ENCODE peak calls at places on chromosomes 4 and X, in six cellular contexts. One of them, this sample, is unnamed.

GRCh38 chrX:87583679-87584078 is 66.1 kb downstream of the KLHL4 start:
- DNase-seq in breast epithelium: no peak
- DNase-seq in tibial nerve: no peak
- DNase-seq in uterus: no peak
- DNase-seq in ovary: no peak
- DNase-seq in CD4-positive, CD25-positive, alpha-beta regulatory T cell: peak; percentile 8
- DNase-seq in this sample: no peak

GRCh38 chr4:133555671-133556070 is 406.6 kb downstream of the PCDH10 start:
- DNase-seq in tibial nerve: no peak
- DNase-seq in ovary: no peak
- DNase-seq in breast epithelium: no peak
- DNase-seq in uterus: no peak
- DNase-seq in CD4-positive, CD25-positive, alpha-beta regulatory T cell: no peak
- DNase-seq in this sample: no peak

GRCh38 chrX:93874554-93874953 is 200.5 kb downstream of the FAM133A start:
- DNase-seq in CD4-positive, CD25-positive, alpha-beta regulatory T cell: peak; percentile 6
- DNase-seq in ovary: no peak
- DNase-seq in breast epithelium: no peak
- DNase-seq in uterus: no peak
- DNase-seq in tibial nerve: no peak
- DNase-seq in this sample: no peak

GRCh38 chr4:124804584-124804983 is 92.1 kb upstream of the ANKRD50 start:
- DNase-seq in ovary: no peak
- DNase-seq in breast epithelium: no peak
- DNase-seq in uterus: no peak
- DNase-seq in CD4-positive, CD25-positive, alpha-beta regulatory T cell: no peak
- DNase-seq in tibial nerve: no peak
- DNase-seq in this sample: no peak

GRCh38 chrX:38804481-38805293 is 3.4 kb downstream of the MID1IP1 start:
- DNase-seq in uterus: peak; percentile 20
- DNase-seq in tibial nerve: no peak
- DNase-seq in CD4-positive, CD25-positive, alpha-beta regulatory T cell: peak; percentile 52
- DNase-seq in ovary: peak; percentile 37
- DNase-seq in breast epithelium: no peak
- DNase-seq in this sample: no peak

GRCh38 chrX:118226060-118226428 is 109.4 kb upstream of the KLHL13 start:
- DNase-seq in CD4-positive, CD25-positive, alpha-beta regulatory T cell: peak; percentile 1
- DNase-seq in tibial nerve: no peak
- DNase-seq in uterus: no peak
- DNase-seq in breast epithelium: no peak
- DNase-seq in ovary: no peak
- DNase-seq in this sample: no peak

GRCh38 chrX:55187281-55187680 is 32.9 kb upstream of the PAGE5 start:
- DNase-seq in breast epithelium: no peak
- DNase-seq in CD4-positive, CD25-positive, alpha-beta regulatory T cell: no peak
- DNase-seq in tibial nerve: no peak
- DNase-seq in ovary: no peak
- DNase-seq in uterus: no peak
- DNase-seq in this sample: no peak

GRCh38 chrX:129649268-129650182 is 5.2 kb downstream of the APLN start:
- DNase-seq in uterus: no peak
- DNase-seq in ovary: no peak
- DNase-seq in tibial nerve: no peak
- DNase-seq in CD4-positive, CD25-positive, alpha-beta regulatory T cell: no peak
- DNase-seq in breast epithelium: no peak
- DNase-seq in this sample: no peak

GRCh38 chr4:7546152-7546808 is 111.5 kb upstream of the PSAPL1 start:
- DNase-seq in uterus: no peak
- DNase-seq in CD4-positive, CD25-positive, alpha-beta regulatory T cell: no peak
- DNase-seq in ovary: no peak
- DNase-seq in tibial nerve: no peak
- DNase-seq in breast epithelium: no peak
- DNase-seq in this sample: no peak

GRCh38 chr4:59869056-59869455 is 1331.1 kb upstream of the ADGRL3 start:
- DNase-seq in uterus: no peak
- DNase-seq in ovary: no peak
- DNase-seq in CD4-positive, CD25-positive, alpha-beta regulatory T cell: no peak
- DNase-seq in tibial nerve: no peak
- DNase-seq in breast epithelium: no peak
- DNase-seq in this sample: no peak

GRCh38 chrX:104987063-104987462 is 233.4 kb downstream of the TEX13A start:
- DNase-seq in CD4-positive, CD25-positive, alpha-beta regulatory T cell: no peak
- DNase-seq in ovary: no peak
- DNase-seq in tibial nerve: no peak
- DNase-seq in uterus: no peak
- DNase-seq in breast epithelium: no peak
- DNase-seq in this sample: no peak

GRCh38 chrX:38175140-38175539 is 45.5 kb downstream of the SRPX start:
- DNase-seq in breast epithelium: no peak
- DNase-seq in uterus: no peak
- DNase-seq in ovary: peak; percentile 15
- DNase-seq in CD4-positive, CD25-positive, alpha-beta regulatory T cell: no peak
- DNase-seq in tibial nerve: no peak
- DNase-seq in this sample: no peak

GRCh38 chr4:166169111-166169510 is 296.1 kb downstream of the TLL1 start:
- DNase-seq in CD4-positive, CD25-positive, alpha-beta regulatory T cell: no peak
- DNase-seq in breast epithelium: no peak
- DNase-seq in tibial nerve: no peak
- DNase-seq in uterus: no peak
- DNase-seq in ovary: no peak
- DNase-seq in this sample: no peak

GRCh38 chr4:7813674-7814073 is 126.0 kb downstream of the AFAP1 start:
- DNase-seq in CD4-positive, CD25-positive, alpha-beta regulatory T cell: no peak
- DNase-seq in breast epithelium: no peak
- DNase-seq in uterus: no peak
- DNase-seq in tibial nerve: no peak
- DNase-seq in ovary: no peak
- DNase-seq in this sample: peak; percentile 51

GRCh38 chr4:122700178-122700725 is 32.3 kb upstream of the BBS12 start:
- DNase-seq in ovary: peak; percentile 88
- DNase-seq in uterus: peak; percentile 83
- DNase-seq in tibial nerve: no peak
- DNase-seq in CD4-positive, CD25-positive, alpha-beta regulatory T cell: no peak
- DNase-seq in breast epithelium: peak; percentile 87
- DNase-seq in this sample: peak; percentile 50

GRCh38 chr4:137471895-137472294 is 60.4 kb downstream of the PCDH18 start:
- DNase-seq in ovary: no peak
- DNase-seq in breast epithelium: no peak
- DNase-seq in tibial nerve: no peak
- DNase-seq in CD4-positive, CD25-positive, alpha-beta regulatory T cell: no peak
- DNase-seq in uterus: no peak
- DNase-seq in this sample: no peak

GRCh38 chrX:38717871-38718270 is 83.4 kb upstream of the MID1IP1 start:
- DNase-seq in uterus: no peak
- DNase-seq in CD4-positive, CD25-positive, alpha-beta regulatory T cell: peak; percentile 42
- DNase-seq in breast epithelium: no peak
- DNase-seq in tibial nerve: no peak
- DNase-seq in ovary: no peak
- DNase-seq in this sample: no peak

GRCh38 chr4:140841186-140841585 is 85.0 kb upstream of the TBC1D9 start:
- DNase-seq in tibial nerve: no peak
- DNase-seq in ovary: no peak
- DNase-seq in CD4-positive, CD25-positive, alpha-beta regulatory T cell: no peak
- DNase-seq in uterus: no peak
- DNase-seq in breast epithelium: no peak
- DNase-seq in this sample: no peak

GRCh38 chr4:184313710-184314659 is 96.3 kb upstream of the ENPP6 start:
- DNase-seq in breast epithelium: no peak
- DNase-seq in tibial nerve: no peak
- DNase-seq in ovary: no peak
- DNase-seq in CD4-positive, CD25-positive, alpha-beta regulatory T cell: peak; percentile 36
- DNase-seq in uterus: no peak
- DNase-seq in this sample: no peak

GRCh38 chr4:139718833-139719232 is 53.2 kb downstream of the MGST2 start:
- DNase-seq in tibial nerve: no peak
- DNase-seq in ovary: no peak
- DNase-seq in uterus: no peak
- DNase-seq in breast epithelium: no peak
- DNase-seq in CD4-positive, CD25-positive, alpha-beta regulatory T cell: no peak
- DNase-seq in this sample: no peak

GRCh38 chrX:42219231-42219630 is 295.9 kb upstream of the CASK start:
- DNase-seq in CD4-positive, CD25-positive, alpha-beta regulatory T cell: no peak
- DNase-seq in tibial nerve: no peak
- DNase-seq in breast epithelium: no peak
- DNase-seq in ovary: no peak
- DNase-seq in uterus: no peak
- DNase-seq in this sample: no peak

GRCh38 chr4:38574559-38575333 is 89.3 kb upstream of the KLF3 start:
- DNase-seq in tibial nerve: no peak
- DNase-seq in breast epithelium: no peak
- DNase-seq in ovary: no peak
- DNase-seq in uterus: no peak
- DNase-seq in CD4-positive, CD25-positive, alpha-beta regulatory T cell: no peak
- DNase-seq in this sample: peak; percentile 81

GRCh38 chr4:93237526-93237925 is 591.0 kb upstream of the ATOH1 start:
- DNase-seq in breast epithelium: no peak
- DNase-seq in uterus: no peak
- DNase-seq in tibial nerve: no peak
- DNase-seq in ovary: no peak
- DNase-seq in CD4-positive, CD25-positive, alpha-beta regulatory T cell: no peak
- DNase-seq in this sample: no peak

GRCh38 chr4:52299120-52299519 is 248.0 kb downstream of the SPATA18 start:
- DNase-seq in uterus: no peak
- DNase-seq in breast epithelium: no peak
- DNase-seq in CD4-positive, CD25-positive, alpha-beta regulatory T cell: no peak
- DNase-seq in ovary: no peak
- DNase-seq in tibial nerve: no peak
- DNase-seq in this sample: peak; percentile 13

DNA sequence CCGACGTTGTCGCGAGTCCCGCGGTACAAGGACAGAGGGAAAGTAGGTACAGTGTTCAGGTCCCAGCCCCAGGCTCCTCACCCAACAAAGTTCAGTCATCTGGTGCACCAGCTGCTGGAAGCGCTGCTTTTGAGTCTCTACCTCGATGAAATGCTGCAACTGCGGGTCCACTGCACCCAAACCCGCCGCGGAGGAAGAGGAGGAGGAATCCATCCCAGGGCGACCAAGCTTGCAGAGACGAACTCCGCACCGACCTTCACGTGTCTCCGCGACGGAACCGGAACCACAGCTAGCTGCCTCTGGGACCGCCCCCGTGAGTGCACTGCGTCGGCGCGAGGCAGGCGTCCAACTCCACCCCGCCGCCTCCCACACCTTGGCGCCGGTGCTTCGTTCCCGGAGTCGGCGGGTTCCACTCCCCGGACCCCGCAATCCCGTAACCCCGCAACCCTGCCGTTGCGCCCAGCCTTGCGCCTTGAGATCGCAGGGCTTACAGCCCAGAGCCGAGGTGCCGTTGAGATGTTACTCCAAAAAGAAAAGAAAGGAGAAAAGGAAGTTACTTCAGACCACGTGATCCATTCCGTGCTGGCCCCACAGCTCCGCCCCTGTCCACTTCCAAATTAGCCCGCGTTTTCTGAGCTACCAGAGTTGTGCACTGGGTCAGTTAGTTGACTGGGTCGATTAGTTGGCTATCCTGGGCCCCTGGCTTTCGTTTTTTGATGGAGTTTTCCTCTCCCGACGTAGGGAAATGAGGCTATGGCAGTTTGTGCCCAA is at the start of gene TIMM8A:
- DNase-seq in uterus: peak; percentile 64
- DNase-seq in breast epithelium: peak; percentile 62
- DNase-seq in CD4-positive, CD25-positive, alpha-beta regulatory T cell: peak; percentile 85
- DNase-seq in ovary: peak; percentile 74
- DNase-seq in tibial nerve: peak; percentile 48
- DNase-seq in this sample: peak; percentile 75
- H3K27ac ChIP-seq in uterus: peak within 1 kb of the TSS; percentile 94
- H3K27ac ChIP-seq in breast epithelium: peak within 1 kb of the TSS; percentile 80
- H3K27ac ChIP-seq in CD4-positive, CD25-positive, alpha-beta regulatory T cell: peak within 1 kb of the TSS; percentile 79
- H3K27ac ChIP-seq in ovary: peak within 1 kb of the TSS; percentile 69
- H3K27ac ChIP-seq in tibial nerve: peak within 1 kb of the TSS; percentile 58
- H3K27ac ChIP-seq in this sample: peak within 1 kb of the TSS; percentile 85

GRCh38 chr4:8891646-8892555 is 20.3 kb upstream of the HMX1 start:
- DNase-seq in tibial nerve: no peak
- DNase-seq in breast epithelium: no peak
- DNase-seq in CD4-positive, CD25-positive, alpha-beta regulatory T cell: peak; percentile 2
- DNase-seq in uterus: no peak
- DNase-seq in ovary: no peak
- DNase-seq in this sample: no peak
- H3K27ac ChIP-seq in tibial nerve: no peak overlapping the region
- H3K27ac ChIP-seq in breast epithelium: no peak overlapping the region
- H3K27ac ChIP-seq in CD4-positive, CD25-positive, alpha-beta regulatory T cell: no peak overlapping the region
- H3K27ac ChIP-seq in uterus: no peak overlapping the region
- H3K27ac ChIP-seq in ovary: no peak overlapping the region
- H3K27ac ChIP-seq in this sample: no peak overlapping the region

GRCh38 chr4:55868691-55869090 is 15.2 kb downstream of the EXOC1 start:
- DNase-seq in ovary: no peak
- DNase-seq in tibial nerve: no peak
- DNase-seq in uterus: no peak
- DNase-seq in breast epithelium: no peak
- DNase-seq in CD4-positive, CD25-positive, alpha-beta regulatory T cell: no peak
- DNase-seq in this sample: no peak

GRCh38 chr4:55864577-55865223 is 11.3 kb downstream of the EXOC1 start:
- DNase-seq in ovary: no peak
- DNase-seq in tibial nerve: no peak
- DNase-seq in breast epithelium: no peak
- DNase-seq in uterus: no peak
- DNase-seq in CD4-positive, CD25-positive, alpha-beta regulatory T cell: no peak
- DNase-seq in this sample: no peak

GRCh38 chr4:55866290-55866907 is 13.0 kb downstream of the EXOC1 start:
- DNase-seq in ovary: no peak
- DNase-seq in uterus: no peak
- DNase-seq in breast epithelium: no peak
- DNase-seq in CD4-positive, CD25-positive, alpha-beta regulatory T cell: peak; percentile 45
- DNase-seq in tibial nerve: no peak
- DNase-seq in this sample: no peak

GRCh38 chr4:55865228-55865806 is 11.9 kb downstream of the EXOC1 start:
- DNase-seq in breast epithelium: no peak
- DNase-seq in uterus: no peak
- DNase-seq in CD4-positive, CD25-positive, alpha-beta regulatory T cell: no peak
- DNase-seq in tibial nerve: no peak
- DNase-seq in ovary: no peak
- DNase-seq in this sample: no peak

GRCh38 chr4:55866973-55867574 is 13.6 kb downstream of the EXOC1 start:
- DNase-seq in tibial nerve: no peak
- DNase-seq in ovary: no peak
- DNase-seq in breast epithelium: no peak
- DNase-seq in uterus: no peak
- DNase-seq in CD4-positive, CD25-positive, alpha-beta regulatory T cell: peak; percentile 74
- DNase-seq in this sample: peak; percentile 18
- H3K27ac ChIP-seq in tibial nerve: no peak overlapping the region
- H3K27ac ChIP-seq in ovary: peak overlapping the region; percentile 15
- H3K27ac ChIP-seq in breast epithelium: no peak overlapping the region
- H3K27ac ChIP-seq in uterus: peak overlapping the region; percentile 73
- H3K27ac ChIP-seq in CD4-positive, CD25-positive, alpha-beta regulatory T cell: no peak overlapping the region
- H3K27ac ChIP-seq in this sample: peak overlapping the region; percentile 69

DNA sequence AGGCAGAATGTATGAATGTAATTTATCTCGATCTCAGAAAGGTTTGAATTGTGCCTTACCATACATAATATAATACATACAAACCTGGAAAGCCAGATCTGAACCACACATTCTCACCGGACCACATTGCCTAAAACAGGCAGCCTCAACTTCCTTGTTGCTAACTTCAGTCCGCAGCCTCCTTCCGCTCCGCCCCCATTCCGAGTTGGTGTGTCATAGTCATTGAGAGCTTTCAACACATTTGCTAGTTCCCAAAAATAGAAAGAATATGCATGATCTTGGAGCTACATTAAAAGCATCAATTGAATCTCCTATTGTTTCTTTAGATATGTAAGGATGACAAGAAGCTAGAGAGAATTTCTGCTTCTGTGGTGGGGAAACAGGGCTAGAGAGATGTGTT is 127.2 kb downstream of the ARHGEF9 start:
- DNase-seq in CD4-positive, CD25-positive, alpha-beta regulatory T cell: no peak
- DNase-seq in ovary: peak; percentile 20
- DNase-seq in uterus: peak; percentile 55
- DNase-seq in breast epithelium: peak; percentile 55
- DNase-seq in tibial nerve: no peak
- DNase-seq in this sample: no peak
- H3K27ac ChIP-seq in CD4-positive, CD25-positive, alpha-beta regulatory T cell: no peak overlapping the region
- H3K27ac ChIP-seq in ovary: no peak overlapping the region
- H3K27ac ChIP-seq in uterus: peak overlapping the region; percentile 14
- H3K27ac ChIP-seq in breast epithelium: peak overlapping the region; percentile 48
- H3K27ac ChIP-seq in tibial nerve: no peak overlapping the region
- H3K27ac ChIP-seq in this sample: no peak overlapping the region